ENCODE peak calls at places on chromosomes 7 and 10, in five cellular contexts. N, K, T, Y and P are unnamed samples.

GRCh38 chr7:148380581-148381419 is 209.8 kb upstream of the C7orf33 start:
- DNase-seq in N (no peak), K (no peak), T (no peak), Y (no peak), P (no peak)

GRCh38 chr7:82313269-82313668 is 130.3 kb downstream of the CACNA2D1 start:
- DNase-seq in N (no peak), K (no peak), T (no peak), Y (no peak), P (no peak)

GRCh38 chr7:40584667-40585433 is 450.0 kb downstream of the SUGCT start:
- DNase-seq in N (no peak), K (no peak), T (no peak), Y (no peak), P (no peak)

GRCh38 chr10:35339946-35340345 is 3.6 kb downstream of the CCNY start:
- DNase-seq in N (no peak), K (peak), T (no peak), Y (no peak), P (no peak)

GRCh38 chr10:78973901-78974408 is 94.8 kb upstream of the ZMIZ1 start:
- DNase-seq in N (no peak), K (peak), T (peak), Y (peak), P (peak)

GRCh38 chr10:118238573-118239240 is 103.4 kb downstream of the FAM204A start:
- DNase-seq in N (no peak), K (no peak), T (no peak), Y (no peak), P (no peak)

GRCh38 chr10:102720337-102720736 is 5.9 kb downstream of the SFXN2 start:
- DNase-seq in N (no peak), K (no peak), T (no peak), Y (no peak), P (no peak)

GRCh38 chr10:21146446-21146789 is 249.3 kb upstream of the NEBL start:
- DNase-seq in N (no peak), K (no peak), T (no peak), Y (no peak), P (no peak)

GRCh38 chr10:48938990-48939536 is 577 bp downstream of the LRRC18 start:
- DNase-seq in N (no peak), K (no peak), T (no peak), Y (no peak), P (peak)

GRCh38 chr10:74825371-74826141 is 844 bp upstream of the KAT6B start:
- DNase-seq in N (no peak), K (no peak), T (no peak), Y (no peak), P (no peak)

GRCh38 chr10:101228682-101229274 is 485 bp downstream of the LBX1 start:
- DNase-seq in N (no peak), K (no peak), T (no peak), Y (no peak), P (no peak)

GRCh38 chr10:86899670-86900276 is 57.6 kb downstream of the MMRN2 start:
- DNase-seq in N (peak), K (peak), T (no peak), Y (no peak), P (no peak)

GRCh38 chr10:13708256-13708990 is 121.7 kb downstream of the PRPF18 start:
- DNase-seq in N (no peak), K (no peak), T (no peak), Y (no peak), P (no peak)

GRCh38 chr10:103790580-103790979 is 64.8 kb downstream of the SH3PXD2A start:
- DNase-seq in N (no peak), K (no peak), T (no peak), Y (no peak), P (no peak)

GRCh38 chr10:62853710-62854109 is 37.5 kb upstream of the EGR2 start:
- DNase-seq in N (peak), K (peak), T (no peak), Y (no peak), P (no peak)

GRCh38 chr10:116080553-116080952 is 192.5 kb downstream of the GFRA1 start:
- DNase-seq in N (no peak), K (no peak), T (no peak), Y (no peak), P (no peak)

GRCh38 chr10:128068398-128069285 is 57.6 kb downstream of the MKI67 start:
- DNase-seq in N (no peak), K (no peak), T (no peak), Y (no peak), P (peak)

GRCh38 chr10:70838270-70838669 is 22.5 kb downstream of the SGPL1 start:
- DNase-seq in N (no peak), K (no peak), T (no peak), Y (no peak), P (no peak)

GRCh38 chr7:132836746-132837145 is 245.1 kb downstream of the CHCHD3 start:
- DNase-seq in N (no peak), K (no peak), T (no peak), Y (no peak), P (no peak)

GRCh38 chr7:142030846-142031245 is 35.2 kb downstream of the MGAM start:
- DNase-seq in N (no peak), K (no peak), T (no peak), Y (no peak), P (no peak)

GRCh38 chr10:93068411-93069244 is 5.1 kb upstream of the CYP26A1 start:
- DNase-seq in N (no peak), K (no peak), T (peak), Y (no peak), P (no peak)

GRCh38 chr7:66043681-66044497 is 31.7 kb upstream of the ASL start:
- DNase-seq in N (no peak), K (peak), T (peak), Y (no peak), P (no peak)

GRCh38 chr7:151117565-151117964 is 31.3 kb downstream of the AGAP3 start:
- DNase-seq in N (no peak), K (peak), T (no peak), Y (no peak), P (no peak)

GRCh38 chr10:88992945-88993537 is 2.4 kb downstream of the FAS start:
- DNase-seq in N (no peak), K (peak), T (no peak), Y (no peak), P (no peak)

GRCh38 chr10:97849101-97849490 is 547 bp upstream of the GOLGA7B start:
- DNase-seq in N (no peak), K (no peak), T (no peak), Y (peak), P (no peak)

GRCh38 chr10:70858759-70859158 is 29.6 kb downstream of the PCBD1 start:
- DNase-seq in N (no peak), K (no peak), T (no peak), Y (peak), P (no peak)

GRCh38 chr10:51783907-51784306 is 84.5 kb upstream of the CSTF2T start:
- DNase-seq in N (no peak), K (no peak), T (no peak), Y (no peak), P (no peak)

GRCh38 chr10:1569208-1569607 is 168.1 kb downstream of the ADARB2 start:
- DNase-seq in N (no peak), K (no peak), T (peak), Y (no peak), P (no peak)

GRCh38 chr10:95260909-95261552 is 29.8 kb downstream of the PDLIM1 start:
- DNase-seq in N (no peak), K (no peak), T (no peak), Y (no peak), P (no peak)

GRCh38 chr10:31952066-31952465 is 23.4 kb upstream of the ARHGAP12 start:
- DNase-seq in N (no peak), K (no peak), T (no peak), Y (no peak), P (no peak)

GRCh38 chr7:105205592-105206211 is 183.0 kb downstream of the SRPK2 start:
- DNase-seq in N (no peak), K (no peak), T (no peak), Y (no peak), P (no peak)

GRCh38 chr10:35792301-35792700 is 150.2 kb upstream of the FZD8 start:
- DNase-seq in N (no peak), K (peak), T (no peak), Y (no peak), P (no peak)

GRCh38 chr10:17616403-17617030 is 657 bp downstream of the HACD1 start:
- DNase-seq in N (peak), K (peak), T (peak), Y (no peak), P (peak)

GRCh38 chr10:71696635-71697326 is 22.8 kb downstream of the C10orf105 start:
- DNase-seq in N (peak), K (peak), T (no peak), Y (no peak), P (no peak)

GRCh38 chr10:96740579-96741281 is 20.4 kb upstream of the PIK3AP1 start:
- DNase-seq in N (peak), K (no peak), T (peak), Y (no peak), P (no peak)

GRCh38 chr10:79385804-79386531 is 38.7 kb downstream of the PPIF start:
- DNase-seq in N (no peak), K (no peak), T (peak), Y (no peak), P (peak)

GRCh38 chr10:80196270-80196949 is 8.9 kb downstream of the ANXA11 start:
- DNase-seq in N (no peak), K (peak), T (no peak), Y (peak), P (peak)

GRCh38 chr7:54330216-54330800 is 211.9 kb upstream of the VSTM2A start:
- DNase-seq in N (no peak), K (no peak), T (no peak), Y (no peak), P (no peak)